ENCODE peak calls at places on chromosomes 6 and 20, in nine cellular contexts. F is non-pigmented ciliary epithelial cell; W is kidney epithelial cell; C is GM04504; L is effector CD8-positive, alpha-beta T cell; B is dorsolateral prefrontal cortex; X is mucosa of gallbladder; T is astrocyte of the spinal cord; M is pons. Y is an unnamed sample.

GRCh38 chr20:62631336-62632317 is 10.7 kb upstream of the SLCO4A1 start:
- DNase-seq in F (no peak), W (no peak), C (no peak), L (no peak), B (no peak), X (no peak), T (no peak), M (no peak), Y (no peak)

GRCh38 chr20:5508044-5508443 is 191.3 kb upstream of the PROKR2 start:
- DNase-seq in F (no peak), W (no peak), C (no peak), L (no peak), B (no peak), X (no peak), T (no peak), M (no peak), Y (no peak)

GRCh38 chr6:34155471-34156300 is 9.8 kb upstream of the GRM4 start:
- DNase-seq in F (no peak), W (no peak), C (no peak), L (no peak), B (no peak), X (no peak), T (no peak), M (no peak), Y (no peak)

GRCh38 chr6:108800510-108800909 is 47.7 kb upstream of the ARMC2 start:
- DNase-seq in F (no peak), W (no peak), C (no peak), L (no peak), B (peak; percentile 63), X (no peak), T (no peak), M (peak; percentile 96), Y (peak; percentile 63)

GRCh38 chr6:154276810-154277577 is 79.6 kb downstream of the IPCEF1 start:
- DNase-seq in F (peak; percentile 11), W (no peak), C (no peak), L (no peak), B (no peak), X (no peak), T (peak; percentile 58), M (peak; percentile 86), Y (peak; percentile 70)

GRCh38 chr6:626236-626635 is 30.7 kb downstream of the HUS1B start:
- DNase-seq in F (no peak), W (peak; percentile 42), C (no peak), L (no peak), B (no peak), X (no peak), T (peak; percentile 45), M (no peak), Y (no peak)

GRCh38 chr6:20706293-20707165 is 172.3 kb downstream of the CDKAL1 start:
- DNase-seq in F (no peak), W (peak; percentile 31), C (peak; percentile 28), L (no peak), B (no peak), X (no peak), T (peak; percentile 52), M (no peak), Y (no peak)

GRCh38 chr6:9842004-9842720 is 572.7 kb downstream of the TFAP2A start:
- DNase-seq in F (no peak), W (no peak), C (no peak), L (no peak), B (no peak), X (no peak), T (no peak), M (no peak), Y (no peak)

GRCh38 chr6:98583506-98583905 is 250.9 kb upstream of the POU3F2 start:
- DNase-seq in F (no peak), W (no peak), C (no peak), L (no peak), B (no peak), X (no peak), T (no peak), M (no peak), Y (no peak)

GRCh38 chr6:75098709-75099108 is 107.1 kb downstream of the COL12A1 start:
- DNase-seq in F (peak; percentile 93), W (peak; percentile 90), C (peak; percentile 92), L (no peak), B (no peak), X (peak; percentile 88), T (peak; percentile 97), M (peak; percentile 12), Y (peak; percentile 4)

GRCh38 chr6:760982-761955 is 68.3 kb upstream of the EXOC2 start:
- DNase-seq in F (no peak), W (no peak), C (no peak), L (no peak), B (no peak), X (no peak), T (no peak), M (no peak), Y (no peak)